ENCODE peak calls at places on chromosomes 2 and 18, in four cellular contexts. One of them, this sample, is unnamed. For H3K4me1, the result is how much of the 10 kb centered on the place peaks cover.

GRCh38 chr2:37833420-37833819 is 91.7 kb upstream of the RMDN2 start:
- DNase-seq in fibroblast of lung: no peak
- DNase-seq in tibial nerve: no peak
- DNase-seq in A549: no peak
- DNase-seq in this sample: no peak

GRCh38 chr2:33497177-33497787 is 20.8 kb downstream of the RASGRP3 start:
- DNase-seq in fibroblast of lung: peak
- DNase-seq in tibial nerve: no peak
- DNase-seq in A549: no peak
- DNase-seq in this sample: no peak

GRCh38 chr2:167415068-167415467 is 526.8 kb downstream of the XIRP2 start:
- DNase-seq in fibroblast of lung: no peak
- DNase-seq in tibial nerve: no peak
- DNase-seq in A549: no peak
- DNase-seq in this sample: no peak

GRCh38 chr2:179768765-179769164 is 92.6 kb downstream of the ZNF385B start:
- DNase-seq in fibroblast of lung: peak
- DNase-seq in tibial nerve: no peak
- DNase-seq in A549: no peak
- DNase-seq in this sample: no peak

GRCh38 chr2:230130668-230131364 is 62.1 kb upstream of the SLC16A14 start:
- DNase-seq in fibroblast of lung: peak
- DNase-seq in tibial nerve: peak
- DNase-seq in A549: peak
- DNase-seq in this sample: no peak

GRCh38 chr2:8692783-8693768 is 11.2 kb downstream of the ID2 start:
- DNase-seq in fibroblast of lung: peak
- DNase-seq in tibial nerve: no peak
- DNase-seq in A549: peak
- DNase-seq in this sample: no peak

GRCh38 chr2:98647636-98648035 is 39.2 kb downstream of the UNC50 start:
- DNase-seq in fibroblast of lung: no peak
- DNase-seq in tibial nerve: no peak
- DNase-seq in A549: no peak
- DNase-seq in this sample: peak

GRCh38 chr2:131034122-131035051 is 58.9 kb downstream of the FAM168B start:
- DNase-seq in fibroblast of lung: no peak
- DNase-seq in tibial nerve: no peak
- DNase-seq in A549: no peak
- DNase-seq in this sample: no peak

GRCh38 chr2:190365499-190366204 is 22.3 kb downstream of the INPP1 start:
- DNase-seq in fibroblast of lung: no peak
- DNase-seq in tibial nerve: no peak
- DNase-seq in A549: no peak
- DNase-seq in this sample: no peak

GRCh38 chr2:23524261-23524706 is 139.3 kb downstream of the KLHL29 start:
- DNase-seq in fibroblast of lung: peak
- DNase-seq in tibial nerve: no peak
- DNase-seq in A549: no peak
- DNase-seq in this sample: no peak

GRCh38 chr2:58702302-58702696 is 461.2 kb upstream of the FANCL start:
- DNase-seq in fibroblast of lung: no peak
- DNase-seq in tibial nerve: no peak
- DNase-seq in A549: no peak
- DNase-seq in this sample: peak

GRCh38 chr2:123976249-123976648 is 48.8 kb upstream of the CNTNAP5 start:
- DNase-seq in fibroblast of lung: no peak
- DNase-seq in tibial nerve: no peak
- DNase-seq in A549: no peak
- DNase-seq in this sample: no peak
- TF ChIP-seq CTCF in fibroblast of lung: no peak
- TF ChIP-seq CTCF in tibial nerve: no peak
- TF ChIP-seq CTCF in A549: no peak
- TF ChIP-seq CTCF in this sample: no peak

GRCh38 chr2:85319811-85320210 is 8.0 kb downstream of the TGOLN2 start:
- DNase-seq in fibroblast of lung: no peak
- DNase-seq in tibial nerve: no peak
- DNase-seq in A549: no peak
- DNase-seq in this sample: no peak

GRCh38 chr2:85325466-85325811 is 2.4 kb downstream of the TGOLN2 start:
- DNase-seq in fibroblast of lung: no peak
- DNase-seq in tibial nerve: no peak
- DNase-seq in A549: no peak
- DNase-seq in this sample: no peak

GRCh38 chr2:85326406-85326945 is 1.3 kb downstream of the TGOLN2 start:
- DNase-seq in fibroblast of lung: no peak
- DNase-seq in tibial nerve: no peak
- DNase-seq in A549: no peak
- DNase-seq in this sample: no peak

GRCh38 chr2:85324639-85325465 is 2.9 kb downstream of the TGOLN2 start:
- DNase-seq in fibroblast of lung: peak
- DNase-seq in tibial nerve: no peak
- DNase-seq in A549: no peak
- DNase-seq in this sample: no peak

DNA sequence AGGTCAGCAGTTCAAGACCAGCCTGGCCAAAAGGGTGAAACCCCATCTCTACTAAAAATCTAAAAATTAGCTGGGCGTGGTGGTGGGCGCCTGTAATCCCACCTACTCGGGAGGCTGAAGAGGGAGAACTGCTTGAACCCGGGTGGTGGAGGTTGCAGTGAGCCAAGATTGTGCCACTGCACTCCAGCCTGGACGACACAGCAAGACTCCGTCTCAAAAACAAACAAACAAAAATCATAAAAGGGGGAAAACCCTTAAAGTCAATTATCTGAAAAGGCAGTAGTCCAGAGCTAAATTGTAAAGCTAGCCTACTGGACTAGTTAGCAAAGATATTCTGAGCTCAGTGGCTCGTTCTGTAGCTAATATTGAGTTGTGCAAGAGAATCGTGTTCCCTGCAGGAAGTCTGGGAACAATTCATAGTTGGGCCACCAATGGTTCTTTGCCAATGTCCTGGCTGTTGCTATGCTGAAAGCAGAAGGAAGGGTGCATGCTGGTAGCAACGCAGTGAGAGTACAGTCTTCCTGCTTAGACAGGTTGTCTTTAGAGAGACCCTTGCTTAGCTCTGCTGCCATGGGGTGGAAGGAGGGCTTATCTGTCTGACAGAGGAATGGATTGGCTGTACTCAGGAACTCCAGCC is 4.3 kb downstream of the TGOLN2 start:
- DNase-seq in fibroblast of lung: no peak
- DNase-seq in tibial nerve: no peak
- DNase-seq in A549: no peak
- DNase-seq in this sample: no peak
- H3K4me1 ChIP-seq in fibroblast of lung: under half
- H3K4me1 ChIP-seq in tibial nerve: under half
- H3K4me1 ChIP-seq in A549: under half
- H3K4me1 ChIP-seq in this sample: under half

DNA sequence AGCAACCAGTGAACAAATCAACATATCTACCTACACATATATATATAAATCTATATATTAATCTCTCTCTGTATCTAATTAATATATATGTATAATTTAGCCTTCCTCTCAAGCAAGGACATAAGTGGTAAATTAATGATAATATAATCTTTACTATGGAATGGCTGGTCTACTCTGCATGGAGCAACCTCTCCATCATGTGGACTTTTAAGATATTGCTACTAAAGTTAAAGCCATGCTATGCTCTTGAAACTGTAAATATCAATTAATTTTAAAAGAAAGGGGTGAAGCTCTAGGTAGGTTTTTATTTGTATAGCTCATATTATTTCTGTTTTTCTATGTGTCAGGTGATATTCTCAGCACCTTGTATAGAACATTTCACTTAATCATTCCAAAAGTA is 147.0 kb downstream of the PPP1R1C start:
- DNase-seq in fibroblast of lung: peak
- DNase-seq in tibial nerve: no peak
- DNase-seq in A549: no peak
- DNase-seq in this sample: no peak
- TF ChIP-seq CTCF in fibroblast of lung: peak
- TF ChIP-seq CTCF in tibial nerve: no peak
- TF ChIP-seq CTCF in A549: no peak
- TF ChIP-seq CTCF in this sample: peak

GRCh38 chr2:215848146-215848545 is 165.2 kb downstream of the MREG start:
- DNase-seq in fibroblast of lung: no peak
- DNase-seq in tibial nerve: no peak
- DNase-seq in A549: no peak
- DNase-seq in this sample: no peak

GRCh38 chr2:215851091-215851490 is 162.3 kb downstream of the MREG start:
- DNase-seq in fibroblast of lung: peak
- DNase-seq in tibial nerve: no peak
- DNase-seq in A549: no peak
- DNase-seq in this sample: peak

GRCh38 chr2:215848679-215849078 is 164.7 kb downstream of the MREG start:
- DNase-seq in fibroblast of lung: no peak
- DNase-seq in tibial nerve: no peak
- DNase-seq in A549: no peak
- DNase-seq in this sample: no peak

GRCh38 chr2:215849771-215850170 is 163.6 kb downstream of the MREG start:
- DNase-seq in fibroblast of lung: no peak
- DNase-seq in tibial nerve: no peak
- DNase-seq in A549: no peak
- DNase-seq in this sample: no peak

GRCh38 chr2:215850380-215850779 is 163.0 kb downstream of the MREG start:
- DNase-seq in fibroblast of lung: no peak
- DNase-seq in tibial nerve: no peak
- DNase-seq in A549: no peak
- DNase-seq in this sample: no peak
- H3K4me1 ChIP-seq in fibroblast of lung: under half
- H3K4me1 ChIP-seq in tibial nerve: under half
- H3K4me1 ChIP-seq in A549: under half
- H3K4me1 ChIP-seq in this sample: under half

DNA sequence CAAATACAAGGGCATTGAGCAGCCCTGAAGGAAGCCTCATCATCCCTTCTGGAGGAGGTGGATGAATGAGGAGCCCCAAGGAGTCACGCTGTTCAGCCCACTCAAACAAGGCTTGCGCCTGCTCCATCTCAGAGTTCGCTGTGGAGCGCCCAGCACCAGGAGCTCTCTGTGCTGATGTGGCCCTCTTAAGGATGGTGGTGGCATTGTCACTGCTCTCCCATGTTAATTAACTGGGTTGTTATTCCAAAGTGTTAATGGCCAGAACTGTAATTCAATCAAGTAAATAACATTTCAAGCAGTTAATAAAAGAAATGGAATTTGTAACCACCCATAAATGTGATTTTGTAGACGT is 726.0 kb upstream of the RAB6C start:
- DNase-seq in fibroblast of lung: no peak
- DNase-seq in tibial nerve: no peak
- DNase-seq in A549: peak
- DNase-seq in this sample: no peak
- TF ChIP-seq CTCF in fibroblast of lung: no peak
- TF ChIP-seq CTCF in tibial nerve: peak
- TF ChIP-seq CTCF in A549: no peak
- TF ChIP-seq CTCF in this sample: peak

DNA sequence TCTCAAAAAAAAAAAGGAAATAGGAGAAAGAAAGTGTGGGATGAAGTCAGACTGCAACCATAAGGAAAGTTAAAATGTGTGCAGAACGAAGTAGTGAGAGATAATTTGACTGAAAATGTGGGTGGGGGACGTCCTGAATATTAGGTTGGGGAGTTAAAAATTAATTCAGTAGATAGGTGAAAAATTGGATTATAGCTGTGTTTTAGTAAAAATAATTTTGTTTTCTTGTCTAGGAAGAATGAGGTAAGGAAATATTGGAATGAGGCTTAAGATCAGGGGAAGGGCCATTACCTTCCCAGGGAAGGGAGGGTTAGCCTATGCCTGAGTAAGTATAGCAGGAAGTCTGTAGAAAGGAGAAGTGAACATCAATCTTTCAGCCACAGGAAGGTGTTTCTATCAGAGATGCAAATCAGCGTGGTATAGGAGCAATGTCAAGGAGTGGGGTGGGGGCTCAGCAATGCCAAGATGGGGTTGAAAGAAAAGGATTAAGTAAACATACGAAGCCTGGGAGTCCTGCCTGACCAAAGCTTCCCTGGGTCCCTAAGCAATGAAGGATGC is 250.9 kb downstream of the PIEZO2 start:
- DNase-seq in fibroblast of lung: no peak
- DNase-seq in tibial nerve: no peak
- DNase-seq in A549: no peak
- DNase-seq in this sample: no peak
- H3K4me1 ChIP-seq in fibroblast of lung: under half
- H3K4me1 ChIP-seq in tibial nerve: under half
- H3K4me1 ChIP-seq in A549: under half
- H3K4me1 ChIP-seq in this sample: under half